ENCODE peak calls at places on chromosomes 11 and 22, in four cellular contexts. One of them, this sample, is unnamed.

GRCh38 chr11:124740277-124740882 is 638 bp downstream of the NRGN start:
- DNase-seq in cardiac muscle cell: no peak
- DNase-seq in transverse colon: no peak
- DNase-seq in OCI-LY7: peak; percentile 64
- DNase-seq in this sample: peak; percentile 56

GRCh38 chr11:64916040-64916847 is 765 bp downstream of the ATG2A start:
- DNase-seq in cardiac muscle cell: peak; percentile 53
- DNase-seq in transverse colon: peak; percentile 56
- DNase-seq in OCI-LY7: peak; percentile 48
- DNase-seq in this sample: peak; percentile 72

GRCh38 chr22:30649430-30650007 is 13.9 kb downstream of the SLC35E4 start:
- DNase-seq in cardiac muscle cell: peak; percentile 46
- DNase-seq in transverse colon: peak; percentile 79
- DNase-seq in OCI-LY7: no peak
- DNase-seq in this sample: peak; percentile 45

GRCh38 chr11:66694056-66694410 is 16.3 kb upstream of the RBM4B start:
- DNase-seq in cardiac muscle cell: no peak
- DNase-seq in transverse colon: no peak
- DNase-seq in OCI-LY7: no peak
- DNase-seq in this sample: no peak

GRCh38 chr22:27045103-27045940 is 387.9 kb downstream of the MIAT start:
- DNase-seq in cardiac muscle cell: peak; percentile 45
- DNase-seq in transverse colon: no peak
- DNase-seq in OCI-LY7: no peak
- DNase-seq in this sample: no peak

GRCh38 chr11:28104984-28105383 is 3.0 kb downstream of the KIF18A start:
- DNase-seq in cardiac muscle cell: no peak
- DNase-seq in transverse colon: no peak
- DNase-seq in OCI-LY7: no peak
- DNase-seq in this sample: no peak

GRCh38 chr11:116224154-116224888 is 548.5 kb downstream of the BUD13 start:
- DNase-seq in cardiac muscle cell: peak; percentile 48
- DNase-seq in transverse colon: peak; percentile 44
- DNase-seq in OCI-LY7: peak; percentile 45
- DNase-seq in this sample: peak; percentile 18

GRCh38 chr11:65864758-65865471 is 4.7 kb downstream of the MUS81 start:
- DNase-seq in cardiac muscle cell: no peak
- DNase-seq in transverse colon: no peak
- DNase-seq in OCI-LY7: no peak
- DNase-seq in this sample: no peak

GRCh38 chr11:59181746-59182456 is 10.0 kb downstream of the DTX4 start:
- DNase-seq in cardiac muscle cell: no peak
- DNase-seq in transverse colon: no peak
- DNase-seq in OCI-LY7: no peak
- DNase-seq in this sample: no peak

GRCh38 chr11:107218123-107219084 is 200.1 kb upstream of the GUCY1A2 start:
- DNase-seq in cardiac muscle cell: no peak
- DNase-seq in transverse colon: no peak
- DNase-seq in OCI-LY7: no peak
- DNase-seq in this sample: no peak

GRCh38 chr11:34358258-34358665 is 452 bp upstream of the ABTB2 start:
- DNase-seq in cardiac muscle cell: peak; percentile 69
- DNase-seq in transverse colon: peak; percentile 67
- DNase-seq in OCI-LY7: no peak
- DNase-seq in this sample: peak; percentile 60

GRCh38 chr11:27089746-27090145 is 49.1 kb downstream of the BBOX1 start:
- DNase-seq in cardiac muscle cell: no peak
- DNase-seq in transverse colon: no peak
- DNase-seq in OCI-LY7: no peak
- DNase-seq in this sample: no peak

GRCh38 chr11:94544832-94545640 is 1.3 kb downstream of the FUT4 start:
- DNase-seq in cardiac muscle cell: peak; percentile 29
- DNase-seq in transverse colon: peak; percentile 51
- DNase-seq in OCI-LY7: no peak
- DNase-seq in this sample: peak; percentile 38

GRCh38 chr22:29626497-29627195 is 23.2 kb downstream of the NF2 start:
- DNase-seq in cardiac muscle cell: peak; percentile 86
- DNase-seq in transverse colon: no peak
- DNase-seq in OCI-LY7: no peak
- DNase-seq in this sample: no peak

GRCh38 chr11:126718319-126718718 is 282.3 kb downstream of the KIRREL3 start:
- DNase-seq in cardiac muscle cell: no peak
- DNase-seq in transverse colon: no peak
- DNase-seq in OCI-LY7: no peak
- DNase-seq in this sample: no peak

GRCh38 chr11:44138980-44139379 is 43.5 kb downstream of the EXT2 start:
- DNase-seq in cardiac muscle cell: no peak
- DNase-seq in transverse colon: no peak
- DNase-seq in OCI-LY7: no peak
- DNase-seq in this sample: no peak
- H3K27ac ChIP-seq in cardiac muscle cell: peak overlapping the region; percentile 87
- H3K27ac ChIP-seq in transverse colon: no peak overlapping the region
- H3K27ac ChIP-seq in OCI-LY7: no peak overlapping the region
- H3K27ac ChIP-seq in this sample: no peak overlapping the region

GRCh38 chr22:23084453-23085350 is 14.4 kb downstream of the GNAZ start:
- DNase-seq in cardiac muscle cell: no peak
- DNase-seq in transverse colon: no peak
- DNase-seq in OCI-LY7: no peak
- DNase-seq in this sample: no peak
- H3K27ac ChIP-seq in cardiac muscle cell: no peak overlapping the region
- H3K27ac ChIP-seq in transverse colon: no peak overlapping the region
- H3K27ac ChIP-seq in OCI-LY7: no peak overlapping the region
- H3K27ac ChIP-seq in this sample: no peak overlapping the region

GRCh38 chr11:61510980-61511373 is 2.4 kb downstream of the LRRC10B start:
- DNase-seq in cardiac muscle cell: no peak
- DNase-seq in transverse colon: no peak
- DNase-seq in OCI-LY7: no peak
- DNase-seq in this sample: no peak

GRCh38 chr11:61514050-61514917 is 5.7 kb downstream of the LRRC10B start:
- DNase-seq in cardiac muscle cell: no peak
- DNase-seq in transverse colon: no peak
- DNase-seq in OCI-LY7: no peak
- DNase-seq in this sample: no peak

GRCh38 chr11:61513143-61513740 is 4.7 kb downstream of the LRRC10B start:
- DNase-seq in cardiac muscle cell: no peak
- DNase-seq in transverse colon: no peak
- DNase-seq in OCI-LY7: no peak
- DNase-seq in this sample: no peak

GRCh38 chr11:61511383-61511782 is 2.8 kb downstream of the LRRC10B start:
- DNase-seq in cardiac muscle cell: no peak
- DNase-seq in transverse colon: no peak
- DNase-seq in OCI-LY7: no peak
- DNase-seq in this sample: no peak

DNA sequence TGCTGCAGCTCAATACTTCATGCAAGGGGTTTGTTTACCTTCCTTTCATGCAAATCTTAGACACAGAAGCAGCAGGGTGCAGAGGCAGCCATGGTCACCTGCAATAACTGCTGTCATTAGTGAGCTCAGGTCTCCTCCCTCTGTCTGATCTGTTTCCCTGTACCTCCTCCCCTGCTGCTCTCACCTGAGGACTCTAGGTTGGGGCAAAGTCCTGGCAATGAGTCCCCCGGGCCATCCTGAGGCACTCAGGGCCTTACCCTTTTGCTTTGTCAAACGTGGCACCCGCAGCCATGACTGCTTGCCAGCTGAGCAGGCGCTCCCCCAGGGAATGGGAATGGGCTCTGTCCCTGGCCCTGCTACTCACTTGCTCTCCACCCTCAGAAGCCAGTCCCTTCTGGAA is 3.9 kb downstream of the LRRC10B start:
- DNase-seq in cardiac muscle cell: no peak
- DNase-seq in transverse colon: no peak
- DNase-seq in OCI-LY7: no peak
- DNase-seq in this sample: no peak
- H3K27ac ChIP-seq in cardiac muscle cell: no peak overlapping the region
- H3K27ac ChIP-seq in transverse colon: no peak overlapping the region
- H3K27ac ChIP-seq in OCI-LY7: no peak overlapping the region
- H3K27ac ChIP-seq in this sample: no peak overlapping the region

GRCh38 chr11:12331239-12331874 is 46.0 kb upstream of the PARVA start:
- DNase-seq in cardiac muscle cell: peak; percentile 91
- DNase-seq in transverse colon: peak; percentile 85
- DNase-seq in OCI-LY7: peak; percentile 68
- DNase-seq in this sample: peak; percentile 55
- H3K27ac ChIP-seq in cardiac muscle cell: no peak overlapping the region
- H3K27ac ChIP-seq in transverse colon: peak overlapping the region; percentile 42
- H3K27ac ChIP-seq in OCI-LY7: no peak overlapping the region
- H3K27ac ChIP-seq in this sample: no peak overlapping the region

DNA sequence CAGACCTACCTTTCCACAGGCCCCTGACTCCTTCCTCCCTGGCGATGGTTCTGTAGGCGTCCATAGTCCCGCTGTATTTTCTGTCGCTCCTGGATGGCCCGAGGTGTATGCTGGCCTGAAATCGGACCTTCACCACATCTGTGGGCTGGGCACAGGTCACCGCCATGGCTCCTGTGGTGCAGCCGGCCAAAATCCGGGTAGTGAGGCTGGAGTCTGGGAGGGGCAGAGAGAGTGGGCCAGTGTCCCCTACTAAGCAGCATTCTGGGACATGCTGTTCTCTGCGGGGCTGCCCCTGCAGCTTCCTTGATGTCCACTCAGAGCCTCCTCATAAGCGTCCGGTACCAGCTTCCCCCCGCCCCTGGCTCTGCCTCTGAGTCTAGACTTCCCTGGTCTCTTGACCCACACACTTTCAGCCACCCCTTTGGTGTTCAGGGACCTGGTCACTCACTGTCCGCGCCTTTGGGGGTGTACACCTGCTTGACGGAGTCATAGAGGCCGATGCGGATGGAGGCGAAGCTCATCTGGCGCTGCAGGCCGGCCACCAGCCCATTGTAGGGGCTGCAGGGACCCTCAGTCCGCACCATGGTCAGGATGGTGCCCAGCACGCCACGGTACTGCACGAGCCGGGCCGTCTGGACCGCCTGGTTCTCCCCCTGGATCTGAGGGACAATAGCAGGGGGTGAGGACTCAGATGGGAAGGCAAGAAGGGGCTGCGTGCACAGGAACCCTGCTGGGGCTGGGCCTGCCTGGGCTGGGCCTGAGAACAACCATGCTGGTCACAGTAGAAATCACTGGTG is 3.0 kb downstream of the UCP3 start:
- DNase-seq in cardiac muscle cell: no peak
- DNase-seq in transverse colon: no peak
- DNase-seq in OCI-LY7: no peak
- DNase-seq in this sample: no peak
- H3K27ac ChIP-seq in cardiac muscle cell: no peak overlapping the region
- H3K27ac ChIP-seq in transverse colon: no peak overlapping the region
- H3K27ac ChIP-seq in OCI-LY7: no peak overlapping the region
- H3K27ac ChIP-seq in this sample: no peak overlapping the region

GRCh38 chr11:79129702-79130101 is 311.1 kb downstream of the TENM4 start:
- DNase-seq in cardiac muscle cell: no peak
- DNase-seq in transverse colon: no peak
- DNase-seq in OCI-LY7: no peak
- DNase-seq in this sample: no peak
- H3K27ac ChIP-seq in cardiac muscle cell: no peak overlapping the region
- H3K27ac ChIP-seq in transverse colon: no peak overlapping the region
- H3K27ac ChIP-seq in OCI-LY7: no peak overlapping the region
- H3K27ac ChIP-seq in this sample: no peak overlapping the region

GRCh38 chr22:33341611-33342010 is 283.4 kb upstream of the SYN3 start:
- DNase-seq in cardiac muscle cell: no peak
- DNase-seq in transverse colon: no peak
- DNase-seq in OCI-LY7: no peak
- DNase-seq in this sample: no peak

GRCh38 chr22:33332538-33332937 is 274.4 kb upstream of the SYN3 start:
- DNase-seq in cardiac muscle cell: no peak
- DNase-seq in transverse colon: peak; percentile 57
- DNase-seq in OCI-LY7: no peak
- DNase-seq in this sample: no peak

GRCh38 chr22:33335611-33336279 is 277.6 kb upstream of the SYN3 start:
- DNase-seq in cardiac muscle cell: no peak
- DNase-seq in transverse colon: no peak
- DNase-seq in OCI-LY7: no peak
- DNase-seq in this sample: no peak

GRCh38 chr22:33337524-33337923 is 279.3 kb upstream of the SYN3 start:
- DNase-seq in cardiac muscle cell: no peak
- DNase-seq in transverse colon: peak; percentile 44
- DNase-seq in OCI-LY7: no peak
- DNase-seq in this sample: no peak
- H3K27ac ChIP-seq in cardiac muscle cell: no peak overlapping the region
- H3K27ac ChIP-seq in transverse colon: peak overlapping the region; percentile 8
- H3K27ac ChIP-seq in OCI-LY7: no peak overlapping the region
- H3K27ac ChIP-seq in this sample: no peak overlapping the region

This sample was measured in HL-60.